ENCODE peak calls at places on chromosomes 13 and 19, in ten cellular contexts. F, Q, J, G, B, M, E, R, P and K are unnamed samples.

GRCh38 chr19:40360020-40360686 is 11.7 kb downstream of the PLD3 start:
- DNase-seq in R (no peak), G (no peak), Q (no peak), B (no peak), E (no peak), M (no peak), P (no peak), J (no peak), F (no peak), K (no peak)

GRCh38 chr19:27652281-27652680 is 1560.7 kb downstream of the UQCRFS1 start:
- DNase-seq in E (no peak), J (no peak), R (no peak), P (no peak), F (no peak), B (no peak), Q (no peak), G (no peak), M (no peak), K (no peak)

GRCh38 chr13:43551897-43552456 is 234.8 kb downstream of the ENOX1 start:
- DNase-seq in M (no peak), R (no peak), J (no peak), Q (no peak), E (no peak), G (no peak), B (no peak), F (no peak), P (no peak), K (no peak)

GRCh38 chr13:63421113-63421512 is 2005.5 kb upstream of the PCDH20 start:
- DNase-seq in B (no peak), Q (no peak), M (no peak), J (no peak), R (no peak), P (no peak), G (no peak), F (no peak), E (no peak), K (no peak)

GRCh38 chr19:6847828-6848200 is 39.6 kb upstream of the ADGRE1 start:
- DNase-seq in B (no peak), P (no peak), J (no peak), E (no peak), G (no peak), F (no peak), R (no peak), Q (no peak), M (no peak), K (no peak)

GRCh38 chr19:32202244-32202643 is 143.2 kb upstream of the ZNF507 start:
- DNase-seq in F (no peak), B (no peak), J (no peak), M (no peak), G (no peak), E (no peak), P (no peak), R (no peak), Q (no peak), K (no peak)

GRCh38 chr13:93286047-93286446 is 59.4 kb downstream of the GPC6 start:
- DNase-seq in Q (no peak), R (no peak), J (no peak), B (no peak), P (no peak), E (no peak), F (no peak), G (no peak), M (no peak), K (no peak)

GRCh38 chr13:30353060-30353459 is 45.7 kb upstream of the KATNAL1 start:
- DNase-seq in M (no peak), G (no peak), Q (no peak), P (no peak), R (no peak), E (no peak), F (no peak), J (no peak), B (no peak), K (no peak)

GRCh38 chr19:912181-913079 is 589 bp downstream of the R3HDM4 start:
- DNase-seq in E (no peak), F (no peak), R (no peak), J (no peak), B (no peak), Q (no peak), M (no peak), P (peak), G (no peak), K (no peak)

GRCh38 chr19:35090160-35090794 is 25.3 kb upstream of the FXYD3 start:
- DNase-seq in E (peak), P (peak), G (peak), Q (no peak), R (no peak), F (no peak), J (no peak), M (peak), B (no peak), K (peak)

GRCh38 chr13:32330438-32330837 is 15.1 kb downstream of the BRCA2 start:
- DNase-seq in F (no peak), G (peak), J (no peak), R (peak), P (no peak), Q (no peak), B (no peak), E (no peak), M (peak), K (no peak)

GRCh38 chr19:55255618-55256423 is 3.0 kb downstream of the PPP6R1 start:
- DNase-seq in G (peak), R (no peak), Q (no peak), P (no peak), J (no peak), B (peak), E (peak), M (no peak), F (no peak), K (peak)

GRCh38 chr19:36635342-36635741 is 30.2 kb downstream of the ZNF382 start:
- DNase-seq in F (no peak), R (no peak), Q (no peak), P (no peak), M (no peak), J (no peak), E (no peak), G (no peak), B (no peak), K (no peak)

GRCh38 chr13:31518666-31519065 is 220.7 kb upstream of the RXFP2 start:
- DNase-seq in G (no peak), Q (no peak), F (no peak), E (no peak), B (no peak), R (peak), J (no peak), M (no peak), P (no peak), K (no peak)

GRCh38 chr13:83881031-83881727 is 1.1 kb downstream of the SLITRK1 start:
- DNase-seq in R (no peak), M (no peak), P (no peak), E (no peak), G (no peak), J (no peak), F (peak), B (no peak), Q (no peak), K (no peak)

GRCh38 chr13:97256343-97256783 is 34.2 kb downstream of the MBNL2 start:
- DNase-seq in Q (no peak), R (peak), B (no peak), F (no peak), J (no peak), E (no peak), G (peak), M (peak), P (no peak), K (no peak)

GRCh38 chr19:1027953-1028902 is 1.8 kb downstream of the CNN2 start:
- DNase-seq in G (peak), E (no peak), Q (peak), B (peak), J (no peak), M (peak), F (no peak), P (peak), R (peak), K (peak)

GRCh38 chr19:4910594-4911273 is 1.4 kb downstream of the UHRF1 start:
- DNase-seq in B (no peak), F (no peak), Q (no peak), G (peak), M (no peak), R (no peak), P (no peak), E (peak), J (no peak), K (no peak)

GRCh38 chr19:57103573-57104277 is 16.1 kb upstream of the USP29 start:
- DNase-seq in E (peak), J (peak), P (peak), B (peak), Q (peak), R (peak), M (peak), F (peak), G (peak), K (peak)

GRCh38 chr19:37876047-37876446 is 30.3 kb downstream of the WDR87 start:
- DNase-seq in B (no peak), F (no peak), E (no peak), J (no peak), Q (no peak), P (no peak), M (no peak), G (no peak), R (no peak), K (no peak)

GRCh38 chr13:105969761-105970160 is 565.7 kb downstream of the EFNB2 start:
- DNase-seq in Q (no peak), E (no peak), M (peak), B (no peak), J (no peak), F (no peak), G (no peak), R (no peak), P (no peak), K (no peak)

GRCh38 chr13:101751488-101751887 is 299.0 kb downstream of the ITGBL1 start:
- DNase-seq in J (no peak), E (no peak), B (no peak), M (no peak), P (no peak), F (no peak), Q (no peak), G (peak), R (peak), K (no peak)

GRCh38 chr13:48437381-48437780 is 24.5 kb upstream of the LPAR6 start:
- DNase-seq in E (no peak), J (no peak), G (peak), P (peak), Q (no peak), F (no peak), R (no peak), M (no peak), B (no peak), K (no peak)

GRCh38 chr13:93066187-93066586 is 160.4 kb upstream of the GPC6 start:
- DNase-seq in E (no peak), M (peak), G (peak), Q (no peak), P (no peak), J (no peak), B (no peak), F (no peak), R (no peak), K (no peak)

GRCh38 chr19:39590265-39590664 is 12.1 kb upstream of the LGALS13 start:
- DNase-seq in M (no peak), F (no peak), E (no peak), R (no peak), B (no peak), Q (no peak), J (no peak), G (peak), P (no peak), K (no peak)

GRCh38 chr19:31110331-31110730 is 238.9 kb downstream of the TSHZ3 start:
- DNase-seq in G (no peak), M (no peak), Q (no peak), J (no peak), B (no peak), E (no peak), R (peak), F (no peak), P (peak), K (no peak)

GRCh38 chr13:32445461-32445860 is 17.5 kb upstream of the N4BP2L1 start:
- DNase-seq in P (no peak), E (no peak), G (no peak), M (no peak), J (no peak), R (no peak), B (no peak), Q (no peak), F (no peak), K (no peak)

GRCh38 chr19:44662686-44663085 is 8.6 kb upstream of the CEACAM19 start:
- DNase-seq in J (no peak), E (no peak), R (no peak), F (no peak), G (no peak), P (no peak), Q (no peak), B (no peak), M (no peak), K (no peak)

GRCh38 chr13:47934371-47934770 is 66.7 kb downstream of the SUCLA2 start:
- DNase-seq in M (no peak), R (no peak), P (no peak), B (no peak), Q (no peak), G (no peak), E (no peak), J (no peak), F (no peak), K (no peak)

GRCh38 chr13:19794552-19795143 is 11.9 kb upstream of the PSPC1 start:
- DNase-seq in G (no peak), M (no peak), R (no peak), E (no peak), F (no peak), Q (no peak), J (no peak), B (no peak), P (no peak), K (no peak)

GRCh38 chr19:36605101-36605838 is at the start of gene ZNF382:
- DNase-seq in Q (peak), R (peak), F (peak), P (peak), E (peak), B (peak), J (peak), G (peak), M (peak), K (peak)

GRCh38 chr13:48902421-48902820 is 73.3 kb upstream of the FNDC3A start:
- DNase-seq in F (no peak), P (no peak), Q (no peak), M (peak), E (no peak), J (no peak), G (peak), R (peak), B (no peak), K (no peak)

GRCh38 chr19:3006075-3006767 is 22.9 kb downstream of the TLE2 start:
- DNase-seq in Q (no peak), P (no peak), B (no peak), R (no peak), G (no peak), E (no peak), J (no peak), M (no peak), F (no peak), K (no peak)